ENCODE peak calls at places on chromosome 6, in eight cellular contexts. One of them, this sample, is unnamed.

GRCh38 chr6:45619994-45620471 is 242.3 kb upstream of the SUPT3H start:
- DNase-seq in GM12878: no peak
- DNase-seq in HCT116: no peak
- DNase-seq in A549: no peak
- DNase-seq in K562: no peak
- DNase-seq in SK-N-SH: no peak
- DNase-seq in GM23338: no peak
- DNase-seq in HL-60: no peak
- DNase-seq in this sample: no peak

GRCh38 chr6:18235524-18235923 is 28.8 kb downstream of the DEK start:
- DNase-seq in GM23338: no peak
- DNase-seq in GM12878: no peak
- DNase-seq in HL-60: no peak
- DNase-seq in K562: no peak
- DNase-seq in SK-N-SH: no peak
- DNase-seq in A549: no peak
- DNase-seq in HCT116: no peak
- DNase-seq in this sample: no peak

GRCh38 chr6:53735896-53736295 is 58.9 kb upstream of the LRRC1 start:
- DNase-seq in HL-60: no peak
- DNase-seq in HCT116: no peak
- DNase-seq in GM12878: no peak
- DNase-seq in SK-N-SH: no peak
- DNase-seq in A549: no peak
- DNase-seq in GM23338: no peak
- DNase-seq in K562: no peak
- DNase-seq in this sample: no peak

GRCh38 chr6:110415297-110415916 is at the start of gene DDO:
- DNase-seq in K562: no peak
- DNase-seq in SK-N-SH: no peak
- DNase-seq in A549: no peak
- DNase-seq in GM23338: no peak
- DNase-seq in GM12878: no peak
- DNase-seq in HCT116: no peak
- DNase-seq in HL-60: no peak
- DNase-seq in this sample: no peak

GRCh38 chr6:159067334-159067733 is 22.5 kb upstream of the TAGAP start:
- DNase-seq in K562: no peak
- DNase-seq in GM12878: peak
- DNase-seq in GM23338: no peak
- DNase-seq in HCT116: no peak
- DNase-seq in SK-N-SH: no peak
- DNase-seq in HL-60: peak
- DNase-seq in A549: peak
- DNase-seq in this sample: no peak

GRCh38 chr6:115668781-115669180 is 391.9 kb downstream of the FRK start:
- DNase-seq in K562: no peak
- DNase-seq in HL-60: no peak
- DNase-seq in SK-N-SH: no peak
- DNase-seq in GM12878: no peak
- DNase-seq in GM23338: peak
- DNase-seq in HCT116: no peak
- DNase-seq in A549: no peak
- DNase-seq in this sample: no peak

GRCh38 chr6:108945686-108946158 is 97.5 kb downstream of the ARMC2 start:
- DNase-seq in GM12878: no peak
- DNase-seq in A549: no peak
- DNase-seq in SK-N-SH: no peak
- DNase-seq in K562: no peak
- DNase-seq in HCT116: no peak
- DNase-seq in GM23338: peak
- DNase-seq in HL-60: no peak
- DNase-seq in this sample: no peak

GRCh38 chr6:104953410-104953953 is 3.4 kb upstream of the LIN28B start:
- DNase-seq in SK-N-SH: no peak
- DNase-seq in HCT116: no peak
- DNase-seq in A549: peak
- DNase-seq in HL-60: no peak
- DNase-seq in GM23338: peak
- DNase-seq in K562: peak
- DNase-seq in GM12878: no peak
- DNase-seq in this sample: no peak

GRCh38 chr6:113598786-113599185 is 258.4 kb upstream of the MARCKS start:
- DNase-seq in K562: no peak
- DNase-seq in GM12878: no peak
- DNase-seq in A549: no peak
- DNase-seq in GM23338: no peak
- DNase-seq in HCT116: no peak
- DNase-seq in SK-N-SH: no peak
- DNase-seq in HL-60: no peak
- DNase-seq in this sample: no peak

GRCh38 chr6:56009620-56010019 is 134.2 kb upstream of the BMP5 start:
- DNase-seq in HCT116: no peak
- DNase-seq in GM12878: no peak
- DNase-seq in GM23338: no peak
- DNase-seq in SK-N-SH: no peak
- DNase-seq in HL-60: no peak
- DNase-seq in A549: no peak
- DNase-seq in K562: no peak
- DNase-seq in this sample: no peak

GRCh38 chr6:31293343-31293742 is 21.5 kb upstream of the HLA-C start:
- DNase-seq in GM12878: no peak
- DNase-seq in HL-60: no peak
- DNase-seq in GM23338: peak
- DNase-seq in K562: no peak
- DNase-seq in A549: no peak
- DNase-seq in SK-N-SH: no peak
- DNase-seq in HCT116: no peak
- DNase-seq in this sample: no peak

GRCh38 chr6:228881-229651 is 63.2 kb upstream of the DUSP22 start:
- DNase-seq in HL-60: no peak
- DNase-seq in K562: no peak
- DNase-seq in HCT116: no peak
- DNase-seq in GM23338: no peak
- DNase-seq in GM12878: peak
- DNase-seq in SK-N-SH: no peak
- DNase-seq in A549: no peak
- DNase-seq in this sample: no peak

GRCh38 chr6:170026272-170027110 is 264.4 kb downstream of the DLL1 start:
- DNase-seq in GM23338: peak
- DNase-seq in GM12878: no peak
- DNase-seq in HL-60: no peak
- DNase-seq in SK-N-SH: no peak
- DNase-seq in K562: no peak
- DNase-seq in A549: no peak
- DNase-seq in HCT116: peak
- DNase-seq in this sample: no peak

GRCh38 chr6:107812370-107812769 is 11.7 kb downstream of the SCML4 start:
- DNase-seq in K562: no peak
- DNase-seq in SK-N-SH: no peak
- DNase-seq in GM12878: no peak
- DNase-seq in HCT116: no peak
- DNase-seq in GM23338: no peak
- DNase-seq in A549: no peak
- DNase-seq in HL-60: no peak
- DNase-seq in this sample: no peak

GRCh38 chr6:165205632-165206031 is 103.8 kb downstream of the C6orf118 start:
- DNase-seq in GM23338: no peak
- DNase-seq in SK-N-SH: no peak
- DNase-seq in A549: no peak
- DNase-seq in K562: no peak
- DNase-seq in HL-60: no peak
- DNase-seq in GM12878: no peak
- DNase-seq in HCT116: no peak
- DNase-seq in this sample: no peak

GRCh38 chr6:85775883-85776282 is 133.2 kb upstream of the SYNCRIP start:
- DNase-seq in HCT116: no peak
- DNase-seq in A549: no peak
- DNase-seq in K562: no peak
- DNase-seq in GM12878: no peak
- DNase-seq in HL-60: no peak
- DNase-seq in SK-N-SH: no peak
- DNase-seq in GM23338: no peak
- DNase-seq in this sample: no peak

GRCh38 chr6:36650848-36651247 is 27.7 kb upstream of the CDKN1A start:
- DNase-seq in K562: no peak
- DNase-seq in HCT116: no peak
- DNase-seq in HL-60: no peak
- DNase-seq in A549: no peak
- DNase-seq in GM23338: no peak
- DNase-seq in GM12878: peak
- DNase-seq in SK-N-SH: no peak
- DNase-seq in this sample: no peak
- TF ChIP-seq REST in K562: no peak
- TF ChIP-seq REST in HCT116: no peak
- TF ChIP-seq REST in HL-60: no peak
- TF ChIP-seq REST in A549: no peak
- TF ChIP-seq REST in GM23338: no peak
- TF ChIP-seq REST in GM12878: no peak
- TF ChIP-seq REST in SK-N-SH: no peak
- TF ChIP-seq REST in this sample: no peak

GRCh38 chr6:83509416-83509815 is 2.9 kb upstream of the PRSS35 start:
- DNase-seq in HL-60: no peak
- DNase-seq in HCT116: no peak
- DNase-seq in SK-N-SH: no peak
- DNase-seq in GM23338: no peak
- DNase-seq in K562: no peak
- DNase-seq in GM12878: no peak
- DNase-seq in A549: no peak
- DNase-seq in this sample: no peak
- TF ChIP-seq REST in HL-60: no peak
- TF ChIP-seq REST in HCT116: no peak
- TF ChIP-seq REST in SK-N-SH: no peak
- TF ChIP-seq REST in GM23338: no peak
- TF ChIP-seq REST in K562: no peak
- TF ChIP-seq REST in GM12878: no peak
- TF ChIP-seq REST in A549: no peak
- TF ChIP-seq REST in this sample: no peak

DNA sequence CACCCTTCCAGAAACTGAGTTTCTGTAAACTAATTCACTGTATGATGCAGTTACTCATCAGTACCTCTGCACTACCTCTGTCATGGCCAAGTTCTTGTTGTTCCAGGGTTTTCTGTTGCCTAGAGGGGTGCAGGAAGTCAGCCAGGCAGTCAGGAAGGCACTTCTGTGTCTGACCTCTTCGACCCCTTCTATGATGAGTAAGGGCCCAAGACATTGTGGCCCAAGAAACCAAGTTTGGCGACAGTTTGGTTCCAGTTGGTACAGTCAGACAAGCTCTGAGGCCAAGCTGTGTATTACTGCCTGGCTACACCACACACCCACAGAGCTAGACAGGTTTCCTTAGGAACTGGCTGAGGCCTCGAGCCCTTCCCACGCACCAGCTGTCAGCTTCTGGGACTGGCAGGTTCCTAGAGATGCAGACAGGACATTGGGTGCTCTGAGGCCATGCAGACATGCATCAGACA is 41.2 kb downstream of the TRAF3IP2 start:
- DNase-seq in A549: no peak
- DNase-seq in GM23338: no peak
- DNase-seq in HL-60: no peak
- DNase-seq in K562: no peak
- DNase-seq in GM12878: no peak
- DNase-seq in SK-N-SH: no peak
- DNase-seq in HCT116: no peak
- DNase-seq in this sample: no peak
- TF ChIP-seq REST in A549: no peak
- TF ChIP-seq REST in GM23338: no peak
- TF ChIP-seq REST in HL-60: no peak
- TF ChIP-seq REST in K562: no peak
- TF ChIP-seq REST in GM12878: no peak
- TF ChIP-seq REST in SK-N-SH: no peak
- TF ChIP-seq REST in HCT116: no peak
- TF ChIP-seq REST in this sample: no peak

GRCh38 chr6:168041928-168042327 is 37.1 kb downstream of the FRMD1 start:
- DNase-seq in A549: no peak
- DNase-seq in HL-60: no peak
- DNase-seq in GM23338: no peak
- DNase-seq in SK-N-SH: no peak
- DNase-seq in GM12878: no peak
- DNase-seq in HCT116: no peak
- DNase-seq in K562: no peak
- DNase-seq in this sample: no peak
- TF ChIP-seq REST in A549: no peak
- TF ChIP-seq REST in HL-60: no peak
- TF ChIP-seq REST in GM23338: no peak
- TF ChIP-seq REST in SK-N-SH: no peak
- TF ChIP-seq REST in GM12878: no peak
- TF ChIP-seq REST in HCT116: no peak
- TF ChIP-seq REST in K562: no peak
- TF ChIP-seq REST in this sample: no peak

GRCh38 chr6:155492061-155492735 is 36.6 kb upstream of the NOX3 start:
- DNase-seq in HCT116: no peak
- DNase-seq in SK-N-SH: no peak
- DNase-seq in A549: no peak
- DNase-seq in GM23338: no peak
- DNase-seq in GM12878: no peak
- DNase-seq in HL-60: no peak
- DNase-seq in K562: no peak
- DNase-seq in this sample: no peak

GRCh38 chr6:155493026-155493693 is 37.5 kb upstream of the NOX3 start:
- DNase-seq in HCT116: no peak
- DNase-seq in A549: no peak
- DNase-seq in HL-60: no peak
- DNase-seq in SK-N-SH: no peak
- DNase-seq in GM12878: no peak
- DNase-seq in K562: no peak
- DNase-seq in GM23338: no peak
- DNase-seq in this sample: no peak

GRCh38 chr6:155495011-155495768 is 39.6 kb upstream of the NOX3 start:
- DNase-seq in HL-60: peak
- DNase-seq in HCT116: no peak
- DNase-seq in SK-N-SH: peak
- DNase-seq in A549: no peak
- DNase-seq in GM12878: no peak
- DNase-seq in K562: peak
- DNase-seq in GM23338: peak
- DNase-seq in this sample: no peak

GRCh38 chr6:155491421-155491820 is 35.8 kb upstream of the NOX3 start:
- DNase-seq in GM23338: no peak
- DNase-seq in HCT116: no peak
- DNase-seq in GM12878: no peak
- DNase-seq in K562: no peak
- DNase-seq in A549: no peak
- DNase-seq in SK-N-SH: no peak
- DNase-seq in HL-60: no peak
- DNase-seq in this sample: no peak

DNA sequence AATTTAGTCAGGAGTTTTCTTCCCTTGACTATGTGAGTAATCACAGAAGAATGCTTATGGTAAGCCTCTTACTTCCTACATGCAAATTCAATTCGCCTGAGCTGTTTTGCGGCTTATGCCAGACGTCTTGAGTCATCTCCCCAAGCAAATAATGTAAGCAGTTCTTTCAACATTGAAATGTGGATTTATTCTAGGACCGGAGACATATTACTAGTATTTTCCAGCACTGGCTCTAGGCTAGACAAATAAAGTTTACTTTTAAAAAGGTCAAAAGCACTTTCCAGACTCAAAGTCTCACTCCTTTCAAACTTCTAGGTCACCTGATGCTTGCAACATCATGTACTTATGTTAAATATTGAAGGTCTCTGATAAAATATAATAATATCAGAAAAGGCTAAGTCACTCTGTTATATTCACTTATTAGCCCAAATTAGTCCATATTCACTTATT is 38.1 kb upstream of the NOX3 start:
- DNase-seq in K562: no peak
- DNase-seq in A549: peak
- DNase-seq in SK-N-SH: no peak
- DNase-seq in GM23338: peak
- DNase-seq in HCT116: peak
- DNase-seq in HL-60: peak
- DNase-seq in GM12878: peak
- DNase-seq in this sample: peak
- TF ChIP-seq REST in K562: no peak
- TF ChIP-seq REST in A549: no peak
- TF ChIP-seq REST in SK-N-SH: no peak
- TF ChIP-seq REST in GM23338: no peak
- TF ChIP-seq REST in HCT116: no peak
- TF ChIP-seq REST in HL-60: no peak
- TF ChIP-seq REST in GM12878: no peak
- TF ChIP-seq REST in this sample: no peak